ENCODE peak calls at places on chromosomes 13 and 19, in eight cellular contexts. S is CD4-positive, alpha-beta T cell; W is Right ventricle myocardium inferior; Y is left lobe of liver; L is upper lobe of right lung; Z is activated T-cell treated with anti-CD3 and anti-CD28 coated beads, Interleukin-2, amount 50 U/mL, for 72 hours; J is GM12878; I is left cardiac atrium. D is an unnamed sample.

GRCh38 chr13:20227288-20227687 is 4.8 kb downstream of the GJB6 start:
- ATAC-seq in S (no peak), W (no peak), Y (no peak), L (no peak), Z (no peak), J (no peak), I (no peak), D (no peak)

GRCh38 chr19:40539070-40539469 is 37.6 kb upstream of the SHKBP1 start:
- ATAC-seq in S (no peak), W (no peak), Y (no peak), L (no peak), Z (no peak), J (no peak), I (no peak), D (no peak)

GRCh38 chr13:18956473-18957078 is 225.0 kb downstream of the TUBA3C start:
- ATAC-seq in S (no peak), W (no peak), Y (no peak), L (no peak), Z (no peak), J (no peak), I (no peak), D (no peak)

GRCh38 chr13:98525852-98526512 is 50.9 kb downstream of the STK24 start:
- ATAC-seq in S (no peak), W (no peak), Y (no peak), L (peak; percentile 45), Z (no peak), J (peak; percentile 34), I (no peak), D (peak; percentile 56)

GRCh38 chr19:13839193-13839937 is 37.6 kb upstream of the NANOS3 start:
- ATAC-seq in S (peak; percentile 51), W (peak; percentile 77), Y (peak; percentile 53), L (peak; percentile 65), Z (peak; percentile 60), J (peak; percentile 66), I (peak; percentile 66), D (peak; percentile 73)

GRCh38 chr19:46431824-46432223 is 3.1 kb upstream of the PNMA8C start:
- ATAC-seq in S (no peak), W (no peak), Y (no peak), L (no peak), Z (no peak), J (no peak), I (no peak), D (no peak)

GRCh38 chr13:51960766-51961165 is 50.5 kb downstream of the ATP7B start:
- ATAC-seq in S (no peak), W (no peak), Y (no peak), L (no peak), Z (no peak), J (no peak), I (no peak), D (no peak)

GRCh38 chr13:41107584-41108014 is 25.0 kb downstream of the KBTBD6 start:
- ATAC-seq in S (no peak), W (no peak), Y (no peak), L (peak; percentile 24), Z (no peak), J (no peak), I (no peak), D (no peak)

GRCh38 chr13:36912369-36912768 is 7.7 kb downstream of the SMAD9 start:
- ATAC-seq in S (no peak), W (no peak), Y (no peak), L (no peak), Z (no peak), J (no peak), I (no peak), D (no peak)

GRCh38 chr19:41939861-41940442 is 11.7 kb upstream of the ERFL start:
- ATAC-seq in S (peak; percentile 33), W (no peak), Y (no peak), L (peak; percentile 54), Z (peak; percentile 39), J (peak; percentile 60), I (peak; percentile 32), D (peak; percentile 66)

GRCh38 chr19:11538232-11539036 is at the start of gene CNN1:
- ATAC-seq in S (no peak), W (peak; percentile 29), Y (no peak), L (no peak), Z (no peak), J (no peak), I (peak; percentile 56), D (no peak)

GRCh38 chr19:4647676-4648644 is 8.6 kb downstream of the TNFAIP8L1 start:
- ATAC-seq in S (no peak), W (peak; percentile 71), Y (peak; percentile 55), L (peak; percentile 64), Z (no peak), J (peak; percentile 57), I (peak; percentile 88), D (peak; percentile 40)

GRCh38 chr13:51322826-51323225 is 16.7 kb upstream of the SERPINE3 start:
- ATAC-seq in S (no peak), W (no peak), Y (no peak), L (no peak), Z (no peak), J (peak; percentile 33), I (no peak), D (no peak)

GRCh38 chr19:41546386-41546789 is 29.6 kb upstream of the CEACAM21 start:
- ATAC-seq in S (peak; percentile 56), W (peak; percentile 78), Y (peak; percentile 57), L (peak; percentile 82), Z (peak; percentile 49), J (peak; percentile 66), I (peak; percentile 55), D (peak; percentile 81)

GRCh38 chr13:113976711-113977684 is 3.1 kb upstream of the C13orf46 start:
- ATAC-seq in S (no peak), W (no peak), Y (no peak), L (peak; percentile 52), Z (no peak), J (no peak), I (no peak), D (no peak)

GRCh38 chr19:39160523-39160861 is 34.9 kb downstream of the PAK4 start:
- ATAC-seq in S (no peak), W (peak; percentile 66), Y (peak; percentile 75), L (peak; percentile 20), Z (no peak), J (no peak), I (peak; percentile 49), D (no peak)